ENCODE peak calls at places on chromosomes 5 and 9, in four cellular contexts. A, J, P and B are unnamed samples.

GRCh38 chr5:9534881-9535517 is 10.9 kb downstream of the SEMA5A start:
- DNase-seq in J (no peak), P (no peak), A (no peak), B (no peak)

GRCh38 chr5:178325311-178326053 is 92.9 kb upstream of the PHYKPL start:
- DNase-seq in P (no peak), J (no peak), A (no peak), B (no peak)

GRCh38 chr5:177447611-177448243 is 1.1 kb downstream of the PRR7 start:
- DNase-seq in A (peak; percentile 73), P (peak; percentile 48), J (peak; percentile 91), B (peak; percentile 72)

GRCh38 chr5:115776989-115777388 is 39.5 kb downstream of the CDO1 start:
- DNase-seq in A (no peak), P (no peak), J (no peak), B (no peak)

GRCh38 chr5:54115768-54116403 is 194.5 kb downstream of the ARL15 start:
- DNase-seq in J (no peak), A (no peak), P (no peak), B (no peak)

GRCh38 chr5:96236051-96236450 is 197.0 kb downstream of the PCSK1 start:
- DNase-seq in A (no peak), J (no peak), P (no peak), B (no peak)

GRCh38 chr9:127344373-127344995 is 52.5 kb upstream of the SLC2A8 start:
- DNase-seq in P (no peak), A (no peak), J (no peak), B (no peak)

GRCh38 chr9:125536184-125537152 is 170.5 kb downstream of the MAPKAP1 start:
- DNase-seq in A (no peak), P (no peak), J (no peak), B (no peak)

GRCh38 chr9:136610426-136610825 is 52.3 kb upstream of the EGFL7 start:
- DNase-seq in J (no peak), P (no peak), A (no peak), B (no peak)

GRCh38 chr5:137700282-137700680 is 35.6 kb downstream of the KLHL3 start:
- DNase-seq in A (no peak), J (no peak), P (no peak), B (no peak)

GRCh38 chr5:79853676-79854418 is 137.2 kb downstream of the MTX3 start:
- DNase-seq in P (no peak), A (peak; percentile 48), J (peak; percentile 3), B (no peak)

GRCh38 chr5:122200456-122200855 is 71.1 kb downstream of the ZNF474 start:
- DNase-seq in J (no peak), P (no peak), A (no peak), B (no peak)

GRCh38 chr5:122192883-122193496 is 63.6 kb downstream of the ZNF474 start:
- DNase-seq in A (peak; percentile 46), P (peak; percentile 44), J (peak; percentile 44), B (peak; percentile 38)

GRCh38 chr5:122192477-122192876 is 63.1 kb downstream of the ZNF474 start:
- DNase-seq in P (no peak), A (no peak), J (no peak), B (no peak)

GRCh38 chr5:122200894-122201293 is 71.5 kb downstream of the ZNF474 start:
- DNase-seq in P (no peak), A (no peak), J (no peak), B (no peak)

GRCh38 chr5:122195784-122196394 is 66.5 kb downstream of the ZNF474 start:
- DNase-seq in P (peak; percentile 21), A (peak; percentile 28), J (peak; percentile 11), B (peak; percentile 43)
- TF ChIP-seq SIN3A in P (no peak), A (no peak), J (no peak), B (no peak)

DNA sequence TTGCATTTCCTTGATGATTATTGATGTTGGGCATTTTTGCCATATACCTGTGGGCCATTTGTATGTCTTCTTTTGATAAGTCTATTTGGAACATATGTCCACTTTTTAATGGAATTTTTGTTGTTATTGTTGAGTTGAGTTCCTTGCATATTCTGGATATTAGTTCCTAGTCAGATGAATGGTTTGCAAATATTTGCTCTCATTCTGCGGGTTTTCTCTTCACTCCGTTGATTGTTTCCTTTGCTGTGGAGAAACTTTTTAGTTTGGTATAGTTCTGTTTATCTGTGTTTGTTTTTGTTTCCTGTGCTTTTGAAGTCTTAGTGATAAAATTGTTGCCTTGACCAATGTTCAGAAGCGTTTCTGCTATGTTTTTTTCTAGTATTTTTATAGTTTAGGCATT is 13.0 kb downstream of the OSMR start:
- DNase-seq in P (no peak), A (no peak), J (peak; percentile 45), B (no peak)
- TF ChIP-seq REST in P (no peak), A (no peak), J (no peak), B (no peak)

GRCh38 chr9:114995681-114996221 is 65.4 kb upstream of the TNFSF8 start:
- DNase-seq in A (no peak), J (no peak), P (no peak), B (no peak)
- TF ChIP-seq TCF7L2 in A (no peak), J (no peak), P (no peak), B (no peak)

GRCh38 chr5:56382896-56383295 is 149.8 kb upstream of the ANKRD55 start:
- DNase-seq in J (no peak), P (no peak), A (no peak), B (no peak)
- TF ChIP-seq SIN3A in J (no peak), P (no peak), A (no peak), B (no peak)

DNA sequence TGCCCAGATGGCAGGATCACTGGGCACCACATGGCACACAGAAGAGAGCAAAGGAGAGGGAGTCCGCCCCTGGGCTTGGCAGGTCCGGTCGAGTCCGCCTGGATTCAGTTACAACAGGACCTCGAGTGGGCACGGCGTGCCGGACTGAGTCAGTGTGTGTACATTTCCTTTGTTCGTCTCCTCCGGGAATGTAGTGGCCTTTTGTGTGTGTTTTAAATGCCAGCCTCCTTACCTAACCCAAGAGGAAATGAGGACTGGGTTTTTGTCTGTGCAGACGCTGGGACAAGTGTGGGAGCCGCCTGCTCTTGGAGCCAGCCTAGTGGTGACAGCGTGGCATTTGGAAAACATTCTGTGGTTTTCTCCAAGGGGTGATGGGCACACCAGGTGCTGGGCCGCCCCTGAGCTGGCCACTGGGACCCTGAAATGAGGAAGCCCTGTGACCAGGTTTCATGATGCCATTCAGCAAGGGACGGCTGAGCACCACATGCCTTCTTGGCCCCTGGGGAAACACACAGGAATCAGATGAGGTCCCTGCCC is 9.6 kb downstream of the NEK6 start:
- DNase-seq in P (no peak), A (no peak), J (no peak), B (no peak)
- TF ChIP-seq REST in P (no peak), A (no peak), J (no peak), B (no peak)

GRCh38 chr5:125190232-125191051 is 444.0 kb upstream of the ZNF608 start:
- DNase-seq in A (no peak), J (no peak), P (no peak), B (no peak)
- TF ChIP-seq TCF7L2 in A (no peak), J (no peak), P (no peak), B (no peak)

DNA sequence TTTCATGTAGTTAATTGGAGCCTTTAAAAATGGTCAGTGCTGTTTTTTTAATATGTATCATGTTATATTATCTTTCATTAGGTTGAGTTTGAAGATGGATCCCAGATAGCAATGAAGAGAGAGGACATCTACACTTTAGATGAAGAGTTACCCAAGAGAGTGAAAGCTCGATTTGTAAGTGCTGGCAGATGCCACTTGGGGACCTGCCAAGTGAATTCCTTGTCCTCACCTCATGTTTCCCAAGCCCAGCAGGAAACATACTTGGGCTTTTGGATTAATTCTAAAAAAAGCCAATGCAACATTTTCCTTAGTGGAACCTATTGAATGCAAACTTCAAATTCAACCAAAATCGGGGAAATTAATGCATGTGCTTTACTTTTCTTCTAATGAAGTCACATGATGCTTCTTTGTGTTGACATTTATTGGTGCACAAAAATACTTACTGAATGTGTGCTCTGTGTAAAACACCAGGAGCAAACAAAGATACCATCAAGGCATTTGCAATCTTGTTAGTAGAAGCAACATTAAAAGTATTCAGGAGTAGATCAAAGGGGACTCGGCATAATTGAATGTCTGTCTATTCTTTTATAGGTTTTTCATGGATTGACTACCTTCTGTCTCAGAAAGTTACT is 412.1 kb downstream of the KDM4C start:
- DNase-seq in P (no peak), J (no peak), A (no peak), B (no peak)
- TF ChIP-seq SIN3A in P (no peak), J (no peak), A (no peak), B (no peak)

GRCh38 chr5:139796061-139796806 is 626 bp downstream of the PSD2 start:
- DNase-seq in P (no peak), J (no peak), A (no peak), B (no peak)
- TF ChIP-seq REST in P (no peak), J (no peak), A (no peak), B (no peak)

DNA sequence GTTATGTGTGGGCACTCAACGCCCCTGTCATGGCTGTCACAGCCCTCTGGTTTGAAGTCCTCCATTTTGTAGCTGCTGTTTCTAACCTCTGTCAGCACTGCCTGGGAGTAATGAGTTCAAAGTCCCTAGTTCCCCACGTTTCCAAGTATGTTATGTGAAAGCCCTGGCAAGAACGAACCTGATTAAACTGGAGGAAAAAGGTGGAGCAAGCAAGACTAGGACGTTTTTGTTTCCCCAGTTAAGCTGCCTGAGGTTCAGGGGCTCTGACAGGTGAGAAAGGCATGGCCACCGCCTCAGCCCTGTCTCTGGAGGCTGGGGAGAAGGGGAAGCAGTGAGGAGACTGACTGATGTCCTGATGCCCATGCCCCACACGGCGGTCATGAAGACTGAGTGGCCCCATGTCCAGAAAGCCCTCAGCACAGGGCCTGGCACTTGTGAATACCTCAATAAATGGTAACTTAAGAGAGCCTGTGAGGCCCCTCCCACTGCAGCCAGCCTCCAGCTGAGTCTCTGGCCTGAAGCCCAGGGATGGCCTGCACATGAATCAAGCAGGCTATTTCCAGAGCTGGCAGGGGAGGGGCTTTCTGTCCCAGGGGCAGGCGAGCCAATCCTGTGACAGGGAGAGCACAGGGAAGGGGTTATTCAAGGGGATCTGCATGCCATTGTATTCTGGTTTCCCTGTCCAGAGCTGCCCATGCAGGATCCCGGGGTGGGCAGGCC is 61.8 kb downstream of the PFDN1 start:
- DNase-seq in A (peak; percentile 69), J (peak; percentile 79), P (peak; percentile 45), B (peak; percentile 58)
- TF ChIP-seq TCF7L2 in A (no peak), J (no peak), P (no peak), B (no peak)

GRCh38 chr9:114112778-114113585 is 13.9 kb upstream of the KIF12 start:
- DNase-seq in J (no peak), P (no peak), A (no peak), B (no peak)
- TF ChIP-seq SIN3A in J (no peak), P (no peak), A (no peak), B (no peak)